ENCODE peak calls at places on chromosomes 16 and 17, in eight cellular contexts. R is progenitor cell of endocrine pancreas, U is GM03348, K is mesenteric fat pad, I is neural crest cell, V is RWPE1, A is head of caudate nucleus, S is AG04449. M is an unnamed sample.

GRCh38 chr16:86227801-86228200 is 282.5 kb upstream of the FOXF1 start:
- DNase-seq in R (no peak), U (peak; percentile 61), K (peak; percentile 79), I (no peak), V (no peak), A (no peak), S (peak; percentile 31), M (no peak)

GRCh38 chr17:787641-788221 is 5.6 kb downstream of the MRM3 start:
- DNase-seq in R (no peak), U (no peak), K (no peak), I (no peak), V (no peak), A (no peak), S (no peak), M (no peak)

GRCh38 chr17:2610640-2611175 is 17.3 kb downstream of the PAFAH1B1 start:
- DNase-seq in R (no peak), U (no peak), K (no peak), I (no peak), V (no peak), A (no peak), S (no peak), M (no peak)

GRCh38 chr17:82671071-82671470 is 22.8 kb upstream of the WDR45B start:
- DNase-seq in R (no peak), U (no peak), K (no peak), I (no peak), V (no peak), A (no peak), S (no peak), M (no peak)

GRCh38 chr16:46817961-46818360 is 13.0 kb downstream of the C16orf87 start:
- DNase-seq in R (no peak), U (no peak), K (no peak), I (no peak), V (no peak), A (no peak), S (no peak), M (no peak)

GRCh38 chr16:20393801-20394637 is 10.5 kb downstream of the PDILT start:
- DNase-seq in R (no peak), U (no peak), K (no peak), I (no peak), V (no peak), A (no peak), S (no peak), M (no peak)

GRCh38 chr16:75226550-75227360 is 8.0 kb downstream of the CTRB1 start:
- DNase-seq in R (no peak), U (no peak), K (no peak), I (no peak), V (no peak), A (no peak), S (no peak), M (no peak)

GRCh38 chr16:56871172-56871593 is 6.2 kb downstream of the SLC12A3 start:
- DNase-seq in R (no peak), U (peak; percentile 67), K (no peak), I (no peak), V (peak; percentile 41), A (no peak), S (no peak), M (peak; percentile 76)

GRCh38 chr16:57720142-57720575 is 15.4 kb upstream of the KATNB1 start:
- DNase-seq in R (peak; percentile 57), U (peak; percentile 68), K (no peak), I (peak; percentile 69), V (peak; percentile 32), A (peak; percentile 71), S (no peak), M (peak; percentile 90)

GRCh38 chr17:19377602-19378415 is 489 bp upstream of the MAPK7 start:
- DNase-seq in R (peak; percentile 99), U (peak; percentile 99), K (peak; percentile 100), I (peak; percentile 84), V (peak; percentile 99), A (peak; percentile 98), S (peak; percentile 90), M (peak; percentile 99)

GRCh38 chr17:43917016-43917347 is 9.6 kb upstream of the MPP2 start:
- DNase-seq in R (no peak), U (no peak), K (no peak), I (no peak), V (no peak), A (no peak), S (no peak), M (no peak)

GRCh38 chr16:62585041-62585545 is 548.9 kb upstream of the CDH8 start:
- DNase-seq in R (no peak), U (no peak), K (no peak), I (no peak), V (no peak), A (peak; percentile 35), S (no peak), M (no peak)

GRCh38 chr16:2501938-2502900 is 11.5 kb upstream of the ATP6V0C start:
- DNase-seq in R (no peak), U (no peak), K (no peak), I (no peak), V (no peak), A (peak; percentile 31), S (no peak), M (no peak)

GRCh38 chr16:67579686-67580085 is 17.4 kb downstream of the CTCF start:
- DNase-seq in R (no peak), U (no peak), K (no peak), I (no peak), V (no peak), A (no peak), S (no peak), M (no peak)

GRCh38 chr17:14297161-14297851 is 3.6 kb upstream of the HS3ST3B1 start:
- DNase-seq in R (peak; percentile 49), U (peak; percentile 91), K (no peak), I (no peak), V (no peak), A (no peak), S (no peak), M (no peak)

M was measured in Caco-2.